ENCODE peak calls at places on chromosomes 2 and 18, in ten cellular contexts. W is HS-27A; O is CD8-positive, alpha-beta memory T cell; Q is amniotic epithelial cell; B is left ventricle myocardium inferior; Z is stimulated activated naive CD4-positive, alpha-beta T cell treated with Interleukin-2 at 50 U/mL for 16 hours; J is ovary; X is activated T-cell treated with anti-CD3 and anti-CD28 coated beads, Interleukin-2, amount 50 U/mL, for 72 hours; T is ACHN; K is HCT116. H is an unnamed sample.

GRCh38 chr2:45319683-45320082 is 291.4 kb downstream of the SRBD1 start:
- DNase-seq in T (no peak), W (no peak), Q (no peak), K (no peak), Z (no peak), X (no peak), B (no peak), O (no peak), J (no peak), H (no peak)

GRCh38 chr18:13201315-13201714 is 17.2 kb upstream of the LDLRAD4 start:
- DNase-seq in W (no peak), Q (no peak), X (no peak), K (no peak), J (no peak), B (no peak), T (no peak), O (no peak), Z (no peak), H (no peak)

GRCh38 chr18:80198994-80199748 is 48.1 kb downstream of the PARD6G start:
- DNase-seq in O (no peak), W (no peak), B (no peak), J (no peak), T (no peak), K (no peak), Z (no peak), X (no peak), Q (peak; percentile 40), H (no peak)

GRCh38 chr2:133086176-133086575 is 416.2 kb upstream of the LYPD1 start:
- DNase-seq in O (no peak), Q (no peak), T (no peak), W (no peak), K (no peak), Z (no peak), B (no peak), X (no peak), J (no peak), H (no peak)

GRCh38 chr2:26270363-26270762 is 25.6 kb downstream of the HADHB start:
- DNase-seq in X (no peak), Z (no peak), W (no peak), O (no peak), Q (no peak), T (no peak), B (no peak), J (no peak), K (no peak), H (no peak)

GRCh38 chr2:195501746-195502145 is 155.3 kb upstream of the SLC39A10 start:
- DNase-seq in B (no peak), T (no peak), X (no peak), O (no peak), J (no peak), Q (no peak), Z (no peak), K (no peak), W (no peak), H (no peak)

GRCh38 chr2:154507186-154507585 is 191.3 kb upstream of the KCNJ3 start:
- DNase-seq in K (peak; percentile 8), Q (no peak), J (no peak), T (no peak), B (no peak), W (no peak), X (no peak), Z (no peak), O (no peak), H (no peak)

GRCh38 chr2:238381341-238382130 is 45.2 kb upstream of the ASB1 start:
- DNase-seq in W (no peak), T (no peak), X (no peak), Q (no peak), B (no peak), J (no peak), O (no peak), K (no peak), Z (no peak), H (peak; percentile 84)

GRCh38 chr2:127439343-127439742 is 21.1 kb downstream of the PROC start:
- DNase-seq in Z (no peak), B (no peak), O (no peak), J (no peak), W (no peak), K (no peak), X (no peak), Q (no peak), T (no peak), H (no peak)

GRCh38 chr2:151869296-151869695 is 41.1 kb upstream of the ARL5A start:
- DNase-seq in T (no peak), O (no peak), W (no peak), J (no peak), K (no peak), X (no peak), Q (no peak), B (no peak), Z (no peak), H (no peak)

GRCh38 chr2:235506291-235506996 is 12.6 kb downstream of the AGAP1 start:
- DNase-seq in O (no peak), Q (no peak), Z (no peak), X (no peak), W (no peak), B (no peak), K (no peak), T (no peak), J (no peak), H (peak; percentile 29)

GRCh38 chr2:12057436-12058166 is 311.2 kb downstream of the LPIN1 start:
- DNase-seq in O (peak; percentile 10), K (no peak), Q (no peak), Z (no peak), J (no peak), W (no peak), X (peak; percentile 58), T (no peak), B (peak; percentile 22), H (peak; percentile 99)

GRCh38 chr2:182186132-182186735 is 200.6 kb downstream of the PPP1R1C start:
- DNase-seq in Z (no peak), K (peak; percentile 27), Q (peak; percentile 46), J (no peak), O (no peak), B (no peak), W (peak; percentile 29), T (peak; percentile 68), X (no peak), H (peak; percentile 41)

GRCh38 chr2:175742367-175742766 is 259.7 kb downstream of the LNPK start:
- DNase-seq in O (no peak), X (no peak), B (no peak), Q (peak; percentile 85), J (no peak), T (peak; percentile 25), Z (no peak), W (peak; percentile 30), K (no peak), H (no peak)

GRCh38 chr2:226915846-226916360 is 80.0 kb downstream of the RHBDD1 start:
- DNase-seq in J (no peak), T (no peak), O (no peak), B (no peak), X (no peak), Q (peak; percentile 96), K (no peak), W (no peak), Z (no peak), H (peak; percentile 12)

GRCh38 chr18:635171-635570 is 22.3 kb upstream of the TYMS start:
- DNase-seq in O (no peak), T (no peak), K (no peak), W (no peak), Q (no peak), Z (no peak), X (no peak), B (no peak), J (no peak), H (no peak)

GRCh38 chr2:9699139-9699823 is 68.5 kb upstream of the YWHAQ start:
- DNase-seq in T (peak; percentile 61), J (no peak), K (no peak), W (no peak), Q (peak; percentile 83), O (no peak), Z (peak; percentile 3), X (no peak), B (no peak), H (no peak)

GRCh38 chr2:41500895-41501294 is 546.9 kb upstream of the PKDCC start:
- DNase-seq in Q (no peak), K (no peak), T (no peak), J (no peak), Z (no peak), W (no peak), B (no peak), O (no peak), X (no peak), H (no peak)

GRCh38 chr2:39778233-39778632 is 825 bp downstream of the THUMPD2 start:
- DNase-seq in O (no peak), B (no peak), X (no peak), W (no peak), J (no peak), Q (no peak), Z (no peak), T (no peak), K (no peak), H (no peak)

GRCh38 chr2:154402138-154402714 is 296.3 kb upstream of the KCNJ3 start:
- DNase-seq in O (no peak), B (no peak), X (no peak), K (peak; percentile 43), T (peak; percentile 60), Z (no peak), J (no peak), W (no peak), Q (peak; percentile 21), H (peak; percentile 34)